ENCODE peak calls at places on chromosome 1, in ten cellular contexts. E is fibroblast of mammary gland; X is activated CD4-positive, alpha-beta T cell treated with anti-CD3 and anti-CD28 coated beads, Interleukin-2, amount 50 U/mL, for 4 hours; I is skeletal muscle cell; A is ACHN; L is right atrium auricular region; M is retina; H is iris pigment epithelial cell; U is ovary; O is hippocampal formation. R is an unnamed sample.

GRCh38 chr1:74729741-74730478 is 2.9 kb downstream of the CRYZ start:
- DNase-seq in E (peak), X (no peak), I (peak), A (peak), L (no peak), M (no peak), H (peak), U (no peak), O (no peak), R (peak)

GRCh38 chr1:82704393-82704792 is 903.7 kb downstream of the ADGRL2 start:
- DNase-seq in E (no peak), X (no peak), I (no peak), A (no peak), L (no peak), M (no peak), H (no peak), U (no peak), O (no peak), R (no peak)

GRCh38 chr1:92695104-92695503 is 89.8 kb downstream of the EVI5 start:
- DNase-seq in E (no peak), X (no peak), I (no peak), A (no peak), L (no peak), M (no peak), H (peak), U (no peak), O (no peak), R (no peak)

GRCh38 chr1:243482237-243483022 is 226.6 kb downstream of the SDCCAG8 start:
- DNase-seq in E (peak), X (no peak), I (peak), A (peak), L (no peak), M (peak), H (peak), U (no peak), O (no peak), R (peak)

GRCh38 chr1:77415585-77415984 is 133.8 kb downstream of the AK5 start:
- DNase-seq in E (no peak), X (no peak), I (no peak), A (no peak), L (no peak), M (no peak), H (no peak), U (no peak), O (no peak), R (no peak)

GRCh38 chr1:53115403-53116306 is 26.8 kb downstream of the SLC1A7 start:
- DNase-seq in E (no peak), X (no peak), I (no peak), A (no peak), L (no peak), M (peak), H (peak), U (peak), O (no peak), R (no peak)

GRCh38 chr1:205918955-205919746 is 24.1 kb downstream of the SLC26A9 start:
- DNase-seq in E (peak), X (peak), I (peak), A (peak), L (peak), M (peak), H (peak), U (peak), O (peak), R (peak)

GRCh38 chr1:180533571-180533987 is 25.2 kb upstream of the OVAAL start:
- DNase-seq in E (peak), X (peak), I (no peak), A (peak), L (peak), M (peak), H (peak), U (peak), O (peak), R (peak)

GRCh38 chr1:10122926-10123325 is 87.4 kb upstream of the KIF1B start:
- DNase-seq in E (peak), X (no peak), I (no peak), A (no peak), L (no peak), M (no peak), H (peak), U (no peak), O (no peak), R (no peak)

GRCh38 chr1:97806996-97807395 is 113.8 kb downstream of the DPYD start:
- DNase-seq in E (peak), X (no peak), I (no peak), A (no peak), L (no peak), M (no peak), H (peak), U (no peak), O (no peak), R (peak)